ENCODE peak calls at places on chromosomes 3 and 15, in seven cellular contexts. V is fibroblast of lung, X is osteocyte, S is H9, Y is GM13977, I is OCI-LY7, J is MM.1S. A is an unnamed sample.

GRCh38 chr3:72145506-72146380 is 360.8 kb upstream of the PROK2 start:
- DNase-seq in I (no peak), Y (no peak), S (no peak), V (peak; percentile 87), J (no peak), X (no peak), A (no peak)

GRCh38 chr3:143095813-143096212 is 23.8 kb upstream of the CHST2 start:
- DNase-seq in J (no peak), X (no peak), S (no peak), Y (no peak), I (no peak), V (no peak), A (no peak)

GRCh38 chr3:149813367-149814281 is 609 bp downstream of the RNF13 start:
- DNase-seq in X (no peak), Y (no peak), S (peak; percentile 58), I (peak; percentile 32), J (peak; percentile 15), V (peak; percentile 40), A (peak; percentile 9)

GRCh38 chr3:83193526-83193925 is 1432.1 kb upstream of the GBE1 start:
- DNase-seq in I (no peak), S (no peak), V (peak; percentile 73), Y (no peak), J (no peak), X (no peak), A (no peak)

GRCh38 chr3:183725387-183725786 is 27.8 kb downstream of the YEATS2 start:
- DNase-seq in J (no peak), V (no peak), X (no peak), S (no peak), Y (no peak), I (no peak), A (no peak)

GRCh38 chr15:68989876-68990754 is 24.4 kb upstream of the NOX5 start:
- DNase-seq in X (peak; percentile 48), J (no peak), Y (no peak), S (no peak), I (no peak), V (no peak), A (no peak)

GRCh38 chr3:193732391-193732790 is 139.4 kb downstream of the OPA1 start:
- DNase-seq in V (peak; percentile 93), Y (no peak), S (no peak), I (no peak), X (peak; percentile 79), J (no peak), A (no peak)

GRCh38 chr3:46662771-46663551 is 30.5 kb downstream of the ALS2CL start:
- DNase-seq in X (no peak), S (no peak), J (no peak), Y (no peak), I (no peak), V (peak; percentile 45), A (peak; percentile 5)

GRCh38 chr3:184503647-184504046 is 57.9 kb upstream of the EPHB3 start:
- DNase-seq in X (no peak), I (no peak), S (no peak), V (no peak), Y (no peak), J (no peak), A (no peak)

GRCh38 chr3:72165337-72165736 is 380.4 kb upstream of the PROK2 start:
- DNase-seq in X (no peak), V (peak; percentile 65), J (no peak), Y (no peak), S (no peak), I (no peak), A (no peak)

GRCh38 chr3:39376929-39377634 is 6.1 kb upstream of the SLC25A38 start:
- DNase-seq in X (no peak), S (no peak), Y (no peak), V (no peak), I (peak; percentile 54), J (no peak), A (peak; percentile 18)

GRCh38 chr3:49639551-49639950 is 34.6 kb upstream of the APEH start:
- DNase-seq in Y (no peak), S (no peak), X (no peak), J (no peak), I (no peak), V (no peak), A (no peak)

GRCh38 chr15:43218908-43219706 is 1.7 kb downstream of the EPB42 start:
- DNase-seq in Y (no peak), V (peak; percentile 32), X (no peak), I (peak; percentile 6), J (no peak), S (peak; percentile 86), A (no peak)

GRCh38 chr3:127711021-127711420 is 38.3 kb downstream of the ABTB1 start:
- DNase-seq in Y (no peak), I (no peak), V (no peak), J (no peak), S (peak; percentile 11), X (no peak), A (no peak)

GRCh38 chr3:50274371-50275104 is 4.3 kb upstream of the LSMEM2 start:
- DNase-seq in I (peak; percentile 77), V (peak; percentile 47), S (peak; percentile 91), J (peak; percentile 69), Y (peak; percentile 81), X (no peak), A (peak; percentile 83)

GRCh38 chr15:98549003-98549402 is 99.3 kb upstream of the IGF1R start:
- DNase-seq in I (no peak), Y (no peak), V (no peak), S (no peak), J (no peak), X (no peak), A (no peak)

GRCh38 chr3:9749663-9750555 is at the start of gene OGG1:
- DNase-seq in I (peak; percentile 99), Y (peak; percentile 97), V (peak; percentile 99), X (peak; percentile 99), J (peak; percentile 99), S (peak; percentile 99), A (peak; percentile 99)
- TF ChIP-seq CTCF in I (no peak), Y (no peak), V (no peak), X (no peak), J (no peak), S (no peak), A (no peak)

GRCh38 chr15:39580630-39581500 is at the start of gene THBS1:
- DNase-seq in Y (no peak), V (peak; percentile 93), I (no peak), S (peak; percentile 96), J (peak; percentile 10), X (peak; percentile 97), A (peak; percentile 42)
- TF ChIP-seq CTCF in Y (no peak), V (no peak), I (no peak), S (no peak), J (no peak), X (no peak), A (no peak)

DNA sequence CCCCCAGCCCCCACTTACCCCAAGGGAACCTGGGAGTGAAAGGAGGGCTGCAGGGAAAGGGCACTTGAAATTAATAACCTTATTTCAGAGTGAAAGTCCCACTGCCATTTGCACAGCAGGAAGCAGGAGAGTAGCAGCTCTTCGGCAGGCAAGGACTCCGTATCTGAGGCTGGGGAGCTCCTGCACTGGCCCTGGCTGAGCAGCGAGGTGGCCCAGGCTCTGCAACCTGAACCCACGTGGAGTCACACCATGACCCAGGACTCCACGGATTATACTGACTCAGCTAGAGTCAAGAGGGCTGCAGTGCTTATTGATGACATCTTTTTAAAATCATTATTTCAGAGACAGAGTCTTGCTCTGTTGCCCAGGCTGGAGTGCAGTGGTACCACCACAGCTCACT is 214.5 kb downstream of the XXYLT1 start:
- DNase-seq in S (no peak), Y (no peak), J (no peak), V (no peak), I (no peak), X (no peak), A (no peak)
- TF ChIP-seq CTCF in S (no peak), Y (no peak), J (no peak), V (no peak), I (no peak), X (no peak), A (no peak)

GRCh38 chr15:76338555-76339301 is 2.2 kb downstream of the ISL2 start:
- DNase-seq in X (peak; percentile 49), J (no peak), I (peak; percentile 23), S (no peak), V (no peak), Y (peak; percentile 42), A (peak; percentile 30)

GRCh38 chr15:76336254-76337046 is at the start of gene ISL2:
- DNase-seq in X (peak; percentile 82), V (peak; percentile 36), S (peak; percentile 97), Y (peak; percentile 94), J (peak; percentile 79), I (peak; percentile 96), A (peak; percentile 95)

GRCh38 chr15:76337047-76337738 is 620 bp downstream of the ISL2 start:
- DNase-seq in X (peak; percentile 46), J (no peak), S (no peak), I (peak; percentile 24), V (no peak), Y (peak; percentile 60), A (peak; percentile 48)

GRCh38 chr15:76339302-76340197 is 3.0 kb downstream of the ISL2 start:
- DNase-seq in X (peak; percentile 82), J (no peak), S (peak; percentile 43), Y (peak; percentile 58), I (peak; percentile 9), V (no peak), A (peak; percentile 61)

GRCh38 chr15:76337739-76338554 is 1.4 kb downstream of the ISL2 start:
- DNase-seq in I (peak; percentile 29), S (peak; percentile 66), Y (peak; percentile 61), J (no peak), X (peak; percentile 80), V (no peak), A (peak; percentile 30)
- TF ChIP-seq CTCF in I (no peak), S (no peak), Y (no peak), J (no peak), X (no peak), V (no peak), A (no peak)

GRCh38 chr3:96991812-96992211 is 177.4 kb downstream of the EPHA6 start:
- DNase-seq in X (no peak), I (no peak), J (no peak), V (no peak), S (no peak), Y (no peak), A (no peak)
- TF ChIP-seq CTCF in X (no peak), I (no peak), J (no peak), V (no peak), S (no peak), Y (no peak), A (no peak)

GRCh38 chr15:87660494-87661129 is 595.9 kb downstream of the NTRK3 start:
- DNase-seq in S (no peak), Y (no peak), V (no peak), J (no peak), I (no peak), X (no peak), A (no peak)
- TF ChIP-seq CTCF in S (peak; percentile 45), Y (no peak), V (no peak), J (no peak), I (no peak), X (no peak), A (no peak)

DNA sequence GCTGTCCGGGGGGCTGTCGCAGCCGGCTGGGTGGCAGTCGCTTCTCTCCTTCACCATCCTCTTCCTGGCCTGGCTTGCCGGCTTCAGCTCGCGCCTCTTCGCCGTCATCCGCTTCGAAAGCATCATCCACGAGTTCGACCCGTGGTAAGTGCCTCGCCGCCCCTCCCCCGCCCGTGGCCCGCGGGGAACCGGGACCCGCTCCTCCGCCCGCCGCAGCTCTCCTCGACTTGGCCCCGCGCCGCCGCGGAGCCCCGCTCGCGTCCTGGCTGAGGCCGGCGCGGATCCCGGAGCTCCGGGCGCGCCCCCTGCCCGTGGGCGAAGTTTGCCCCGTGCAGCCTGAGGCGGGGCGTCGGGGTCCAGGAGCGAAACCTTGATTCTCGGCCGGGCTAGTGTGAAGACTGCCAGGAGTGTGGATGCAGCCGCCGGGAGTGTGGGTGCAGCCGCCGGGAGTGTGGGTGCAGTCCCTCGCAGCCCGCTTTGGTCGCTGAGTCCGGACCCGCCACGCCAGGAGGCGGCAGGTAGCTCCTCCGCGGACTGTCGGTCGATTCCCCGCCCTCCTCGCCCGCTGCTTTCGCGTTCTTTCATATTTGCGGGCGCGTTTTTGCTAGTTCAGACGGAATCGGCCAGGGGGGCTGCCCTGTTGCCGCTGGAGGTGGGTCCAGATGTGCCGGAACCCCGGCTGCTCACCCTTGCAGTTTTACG is 595 bp downstream of the STT3B start:
- DNase-seq in S (peak; percentile 40), V (peak; percentile 25), J (peak; percentile 52), Y (peak; percentile 39), X (peak; percentile 85), I (peak; percentile 67), A (peak; percentile 44)
- TF ChIP-seq CTCF in S (peak; percentile 38), V (no peak), J (peak; percentile 13), Y (no peak), X (peak; percentile 44), I (peak; percentile 62), A (no peak)

A was measured in GM13976.